ENCODE peak calls at places on chromosomes 5 and 9, in five cellular contexts. One of them, this sample, is unnamed.

GRCh38 chr9:1676771-1677170 is 338.4 kb upstream of the SMARCA2 start:
- DNase-seq in lower lobe of right lung: no peak
- DNase-seq in foreskin fibroblast: no peak
- DNase-seq in pons: no peak
- DNase-seq in KBM-7: no peak
- DNase-seq in this sample: no peak

GRCh38 chr5:143359869-143360268 is 43.6 kb downstream of the NR3C1 start:
- DNase-seq in pons: no peak
- DNase-seq in lower lobe of right lung: no peak
- DNase-seq in KBM-7: no peak
- DNase-seq in foreskin fibroblast: no peak
- DNase-seq in this sample: no peak

GRCh38 chr9:122320346-122320995 is 50.4 kb upstream of the PTGS1 start:
- DNase-seq in pons: peak; percentile 20
- DNase-seq in foreskin fibroblast: no peak
- DNase-seq in KBM-7: no peak
- DNase-seq in lower lobe of right lung: no peak
- DNase-seq in this sample: no peak

GRCh38 chr5:149605998-149606721 is 24.9 kb downstream of the ARHGEF37 start:
- DNase-seq in lower lobe of right lung: no peak
- DNase-seq in pons: no peak
- DNase-seq in foreskin fibroblast: peak; percentile 72
- DNase-seq in KBM-7: no peak
- DNase-seq in this sample: no peak

GRCh38 chr5:150323092-150323491 is 20.4 kb upstream of the ARSI start:
- DNase-seq in KBM-7: no peak
- DNase-seq in lower lobe of right lung: no peak
- DNase-seq in foreskin fibroblast: peak; percentile 30
- DNase-seq in pons: no peak
- DNase-seq in this sample: no peak

GRCh38 chr5:133336121-133336968 is 276.0 kb downstream of the FSTL4 start:
- DNase-seq in pons: peak; percentile 1
- DNase-seq in KBM-7: no peak
- DNase-seq in lower lobe of right lung: no peak
- DNase-seq in foreskin fibroblast: no peak
- DNase-seq in this sample: no peak

GRCh38 chr5:179731791-179732411 is 721 bp upstream of the MAML1 start:
- DNase-seq in KBM-7: no peak
- DNase-seq in foreskin fibroblast: peak; percentile 83
- DNase-seq in lower lobe of right lung: peak; percentile 57
- DNase-seq in pons: peak; percentile 6
- DNase-seq in this sample: no peak

GRCh38 chr5:83374547-83374946 is 97.0 kb upstream of the VCAN start:
- DNase-seq in lower lobe of right lung: no peak
- DNase-seq in foreskin fibroblast: peak; percentile 32
- DNase-seq in pons: no peak
- DNase-seq in KBM-7: no peak
- DNase-seq in this sample: no peak

GRCh38 chr9:86287013-86287412 is 4.7 kb upstream of the ISCA1 start:
- DNase-seq in lower lobe of right lung: no peak
- DNase-seq in KBM-7: peak; percentile 51
- DNase-seq in foreskin fibroblast: peak; percentile 55
- DNase-seq in pons: no peak
- DNase-seq in this sample: no peak

GRCh38 chr5:8828596-8829321 is 717.1 kb downstream of the SEMA5A start:
- DNase-seq in pons: no peak
- DNase-seq in KBM-7: no peak
- DNase-seq in foreskin fibroblast: no peak
- DNase-seq in lower lobe of right lung: no peak
- DNase-seq in this sample: no peak

GRCh38 chr9:78213696-78214095 is 22.2 kb upstream of the CEP78 start:
- DNase-seq in lower lobe of right lung: no peak
- DNase-seq in foreskin fibroblast: no peak
- DNase-seq in pons: peak; percentile 94
- DNase-seq in KBM-7: peak; percentile 35
- DNase-seq in this sample: peak; percentile 77

GRCh38 chr9:33921967-33922895 is 105.3 kb downstream of the UBE2R2 start:
- DNase-seq in KBM-7: peak; percentile 39
- DNase-seq in pons: no peak
- DNase-seq in foreskin fibroblast: peak; percentile 14
- DNase-seq in lower lobe of right lung: no peak
- DNase-seq in this sample: peak; percentile 28

GRCh38 chr5:73692166-73692640 is 66.2 kb downstream of the ARHGEF28 start:
- DNase-seq in foreskin fibroblast: peak; percentile 78
- DNase-seq in lower lobe of right lung: no peak
- DNase-seq in KBM-7: no peak
- DNase-seq in pons: no peak
- DNase-seq in this sample: peak; percentile 51

GRCh38 chr5:179795049-179795862 is 1.5 kb downstream of the LTC4S start:
- DNase-seq in foreskin fibroblast: no peak
- DNase-seq in pons: no peak
- DNase-seq in KBM-7: no peak
- DNase-seq in lower lobe of right lung: peak; percentile 65
- DNase-seq in this sample: no peak

GRCh38 chr5:128777052-128777451 is 188.2 kb upstream of the SLC27A6 start:
- DNase-seq in lower lobe of right lung: no peak
- DNase-seq in pons: no peak
- DNase-seq in foreskin fibroblast: no peak
- DNase-seq in KBM-7: no peak
- DNase-seq in this sample: peak; percentile 35

GRCh38 chr9:121670447-121670846 is 19.0 kb downstream of the DAB2IP start:
- DNase-seq in pons: no peak
- DNase-seq in foreskin fibroblast: no peak
- DNase-seq in lower lobe of right lung: peak; percentile 39
- DNase-seq in KBM-7: no peak
- DNase-seq in this sample: no peak

GRCh38 chr5:54742417-54742889 is 224.9 kb downstream of the SNX18 start:
- DNase-seq in lower lobe of right lung: no peak
- DNase-seq in foreskin fibroblast: no peak
- DNase-seq in KBM-7: no peak
- DNase-seq in pons: no peak
- DNase-seq in this sample: peak; percentile 55

GRCh38 chr5:114438471-114438870 is 76.6 kb downstream of the KCNN2 start:
- DNase-seq in lower lobe of right lung: no peak
- DNase-seq in pons: no peak
- DNase-seq in foreskin fibroblast: no peak
- DNase-seq in KBM-7: no peak
- DNase-seq in this sample: no peak

GRCh38 chr5:142671801-142672200 is 14.1 kb downstream of the FGF1 start:
- DNase-seq in foreskin fibroblast: peak; percentile 67
- DNase-seq in lower lobe of right lung: no peak
- DNase-seq in KBM-7: no peak
- DNase-seq in pons: no peak
- DNase-seq in this sample: no peak

GRCh38 chr5:134524219-134524825 is 1.1 kb upstream of the JADE2 start:
- DNase-seq in lower lobe of right lung: peak; percentile 90
- DNase-seq in foreskin fibroblast: peak; percentile 75
- DNase-seq in KBM-7: peak; percentile 86
- DNase-seq in pons: peak; percentile 82
- DNase-seq in this sample: peak; percentile 52

GRCh38 chr5:152514827-152515397 is 109.8 kb upstream of the NMUR2 start:
- DNase-seq in pons: peak; percentile 44
- DNase-seq in lower lobe of right lung: no peak
- DNase-seq in KBM-7: peak; percentile 48
- DNase-seq in foreskin fibroblast: peak; percentile 2
- DNase-seq in this sample: peak; percentile 16

GRCh38 chr5:100900796-100901731 is 2.0 kb downstream of the ST8SIA4 start:
- DNase-seq in KBM-7: peak; percentile 97
- DNase-seq in pons: peak; percentile 67
- DNase-seq in foreskin fibroblast: peak; percentile 3
- DNase-seq in lower lobe of right lung: peak; percentile 88
- DNase-seq in this sample: peak; percentile 91

GRCh38 chr9:123041498-123041897 is 8.0 kb downstream of the GPR21 start:
- DNase-seq in foreskin fibroblast: no peak
- DNase-seq in lower lobe of right lung: no peak
- DNase-seq in pons: no peak
- DNase-seq in KBM-7: no peak
- DNase-seq in this sample: no peak

GRCh38 chr9:23492126-23493002 is 333.7 kb downstream of the ELAVL2 start:
- DNase-seq in foreskin fibroblast: no peak
- DNase-seq in lower lobe of right lung: no peak
- DNase-seq in KBM-7: peak; percentile 57
- DNase-seq in pons: peak; percentile 87
- DNase-seq in this sample: peak; percentile 64

GRCh38 chr5:67730917-67731474 is 484.6 kb upstream of the PIK3R1 start:
- DNase-seq in KBM-7: no peak
- DNase-seq in pons: peak; percentile 11
- DNase-seq in lower lobe of right lung: no peak
- DNase-seq in foreskin fibroblast: no peak
- DNase-seq in this sample: peak; percentile 67

This sample was measured in endothelial cell of umbilical vein.